ENCODE peak calls at places on chromosomes 2 and 18, in six cellular contexts. A, B, D, N, X and M are unnamed samples. For H3K36me3, the result is how much of the 10 kb centered on the place peaks cover.

GRCh38 chr2:64142817-64143153 is 1.4 kb downstream of the PELI1 start:
- DNase-seq in A (peak), B (no peak), D (no peak), N (no peak), X (no peak), M (no peak)

GRCh38 chr2:3610415-3610814 is 15.5 kb downstream of the COLEC11 start:
- DNase-seq in A (no peak), B (no peak), D (no peak), N (no peak), X (no peak), M (no peak)

GRCh38 chr2:176514805-176515500 is 245.7 kb downstream of the MTX2 start:
- DNase-seq in A (no peak), B (no peak), D (no peak), N (no peak), X (no peak), M (no peak)

GRCh38 chr18:9437049-9437448 is 38.3 kb upstream of the RALBP1 start:
- DNase-seq in A (peak), B (no peak), D (no peak), N (no peak), X (no peak), M (no peak)

GRCh38 chr2:181472990-181473389 is 15.8 kb downstream of the ITGA4 start:
- DNase-seq in A (no peak), B (no peak), D (no peak), N (no peak), X (no peak), M (no peak)

GRCh38 chr2:73776869-73777519 is 2.9 kb downstream of the DUSP11 start:
- DNase-seq in A (peak), B (no peak), D (no peak), N (no peak), X (no peak), M (no peak)

GRCh38 chr2:147843864-147844690 is 752 bp upstream of the ACVR2A start:
- DNase-seq in A (peak), B (peak), D (peak), N (peak), X (peak), M (peak)

GRCh38 chr2:40101076-40101688 is 322.1 kb upstream of the THUMPD2 start:
- DNase-seq in A (peak), B (no peak), D (no peak), N (no peak), X (no peak), M (no peak)

GRCh38 chr2:239960929-239961661 is 64.0 kb downstream of the NDUFA10 start:
- DNase-seq in A (no peak), B (no peak), D (no peak), N (no peak), X (no peak), M (no peak)

GRCh38 chr2:233457356-233457755 is 103.1 kb downstream of the DGKD start:
- DNase-seq in A (no peak), B (no peak), D (no peak), N (no peak), X (no peak), M (no peak)

GRCh38 chr2:229178706-229179105 is 92.4 kb downstream of the PID1 start:
- DNase-seq in A (no peak), B (no peak), D (no peak), N (no peak), X (no peak), M (no peak)

GRCh38 chr2:226137201-226137811 is 662.3 kb downstream of the IRS1 start:
- DNase-seq in A (peak), B (peak), D (no peak), N (no peak), X (no peak), M (no peak)

GRCh38 chr18:47191956-47192355 is 15.8 kb upstream of the IER3IP1 start:
- DNase-seq in A (peak), B (no peak), D (no peak), N (no peak), X (no peak), M (no peak)

GRCh38 chr2:47386551-47386950 is 16.4 kb upstream of the MSH2 start:
- DNase-seq in A (no peak), B (no peak), D (no peak), N (no peak), X (no peak), M (no peak)
- H3K36me3 ChIP-seq in A (under half), B (under half), D (under half), N (under half), X (under half), M (under half)

DNA sequence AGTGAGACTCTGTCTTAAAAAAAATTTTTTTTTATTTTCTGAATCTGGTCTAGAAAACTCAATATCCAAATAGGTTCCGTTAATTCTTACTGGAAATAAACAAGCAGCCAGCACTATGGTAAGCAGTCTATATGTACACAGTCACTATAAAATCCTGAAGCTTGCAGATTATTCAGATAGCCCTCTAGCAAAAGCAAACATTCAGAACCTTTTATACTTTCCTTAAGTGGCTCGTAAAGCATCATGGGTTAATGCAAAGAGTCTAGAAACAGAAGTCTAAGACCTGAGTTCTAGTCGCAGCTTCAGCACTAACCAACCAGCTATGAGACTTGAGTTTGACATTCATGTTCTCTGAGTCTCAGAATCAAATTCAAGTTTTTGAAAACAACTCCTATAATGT is 51.9 kb downstream of the SIGLEC15 start:
- DNase-seq in A (no peak), B (no peak), D (no peak), N (no peak), X (no peak), M (no peak)
- H3K36me3 ChIP-seq in A (under half), B (under half), D (under half), N (under half), X (under half), M (under half)

GRCh38 chr18:6950641-6951040 is 167.0 kb downstream of the LAMA1 start:
- DNase-seq in A (no peak), B (peak), D (no peak), N (no peak), X (no peak), M (no peak)
- H3K36me3 ChIP-seq in A (under half), B (under half), D (under half), N (under half), X (half or more), M (under half)

GRCh38 chr2:60526623-60527022 is 26.8 kb downstream of the BCL11A start:
- DNase-seq in A (no peak), B (no peak), D (no peak), N (no peak), X (no peak), M (no peak)
- H3K36me3 ChIP-seq in A (under half), B (under half), D (under half), N (under half), X (under half), M (under half)

DNA sequence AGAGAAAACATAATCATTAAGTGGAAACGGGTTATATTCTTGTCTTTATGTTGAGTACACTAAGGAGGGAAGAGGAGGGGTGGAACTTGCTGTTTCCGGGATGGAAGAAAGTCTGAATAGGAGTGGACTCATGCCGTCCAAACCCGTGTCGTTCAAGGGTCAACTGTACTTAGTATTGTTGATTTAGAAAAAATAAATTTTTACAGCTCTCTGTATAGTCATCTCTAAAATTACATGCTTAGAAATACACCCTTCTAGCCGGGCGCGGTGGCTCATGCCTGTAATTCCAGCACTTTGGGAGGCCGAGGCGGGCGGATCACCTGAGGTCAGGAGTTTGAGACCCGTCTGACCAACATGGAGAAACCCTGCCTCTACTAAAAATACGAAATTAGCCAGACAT is 29.4 kb downstream of the RIF1 start:
- DNase-seq in A (no peak), B (no peak), D (no peak), N (no peak), X (no peak), M (no peak)
- H3K36me3 ChIP-seq in A (under half), B (under half), D (under half), N (half or more), X (under half), M (half or more)

GRCh38 chr2:9415770-9416169 is 7.6 kb downstream of the ITGB1BP1 start:
- DNase-seq in A (peak), B (no peak), D (no peak), N (no peak), X (no peak), M (no peak)
- H3K36me3 ChIP-seq in A (under half), B (under half), D (under half), N (under half), X (under half), M (under half)

GRCh38 chr18:32056613-32057358 is 34.9 kb upstream of the RNF138 start:
- DNase-seq in A (no peak), B (no peak), D (no peak), N (no peak), X (no peak), M (no peak)
- H3K36me3 ChIP-seq in A (under half), B (under half), D (under half), N (under half), X (under half), M (under half)

DNA sequence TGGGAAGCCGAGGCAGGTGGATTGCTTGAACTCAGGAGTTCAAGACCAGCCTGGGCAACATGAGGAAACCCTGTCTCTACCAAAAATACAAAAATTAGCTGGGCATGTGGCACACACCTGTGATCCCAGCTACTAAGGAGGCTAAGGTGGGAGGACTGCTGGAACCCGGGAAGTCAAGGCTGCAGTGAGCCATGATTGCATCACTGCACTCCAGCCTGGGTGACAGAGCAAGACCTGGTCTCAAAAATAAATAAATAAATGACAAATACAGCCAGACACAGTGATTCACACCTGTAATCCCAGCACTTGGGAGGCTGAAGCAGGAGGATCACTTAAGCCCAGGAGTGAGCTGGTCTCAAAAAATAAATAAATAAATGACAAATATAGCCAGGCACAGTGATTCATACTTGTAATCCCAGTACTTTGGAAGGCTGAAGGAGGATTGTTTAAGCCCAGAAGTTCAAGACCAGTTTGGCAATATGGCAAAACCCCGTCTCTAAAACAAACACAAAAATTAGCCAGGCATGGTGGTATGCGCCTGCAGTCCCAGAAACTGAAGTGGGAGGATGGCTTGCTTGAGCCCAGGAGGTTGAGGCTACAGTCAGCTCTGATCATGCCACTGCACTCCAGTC is 6.2 kb downstream of the KANSL3 start:
- DNase-seq in A (peak), B (no peak), D (no peak), N (no peak), X (no peak), M (no peak)
- H3K36me3 ChIP-seq in A (under half), B (under half), D (under half), N (half or more), X (under half), M (under half)

GRCh38 chr18:213505-213904 is 54.3 kb downstream of the THOC1 start:
- DNase-seq in A (no peak), B (no peak), D (no peak), N (no peak), X (no peak), M (no peak)

GRCh38 chr18:210075-210474 is 51.7 kb downstream of the USP14 start:
- DNase-seq in A (no peak), B (no peak), D (no peak), N (no peak), X (no peak), M (no peak)

GRCh38 chr18:212780-213179 is 54.4 kb downstream of the USP14 start:
- DNase-seq in A (no peak), B (no peak), D (no peak), N (no peak), X (no peak), M (peak)

GRCh38 chr18:211582-211981 is 53.2 kb downstream of the USP14 start:
- DNase-seq in A (no peak), B (no peak), D (no peak), N (no peak), X (no peak), M (no peak)

DNA sequence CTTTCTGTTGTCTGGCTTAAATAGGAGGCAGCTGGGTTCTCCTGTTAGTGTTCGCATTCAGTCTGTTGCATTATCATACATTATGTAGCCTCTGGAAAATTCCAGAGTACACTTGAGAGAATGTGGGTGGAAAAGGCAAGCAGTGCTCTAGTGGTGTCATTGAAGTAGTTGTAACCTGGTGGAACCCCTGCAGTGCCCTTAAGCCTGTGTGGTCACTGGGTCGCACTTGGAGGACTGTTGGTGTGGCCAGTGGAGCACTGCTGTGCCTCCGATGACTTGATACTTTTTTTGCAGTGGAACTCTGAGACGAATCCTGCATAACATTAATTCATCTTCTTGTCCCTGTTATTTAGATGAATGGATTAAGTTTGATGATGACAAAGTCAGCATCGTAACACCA is 52.4 kb downstream of the USP14 start:
- DNase-seq in A (no peak), B (no peak), D (no peak), N (no peak), X (no peak), M (no peak)
- H3K36me3 ChIP-seq in A (under half), B (under half), D (under half), N (half or more), X (under half), M (half or more)